ENCODE peak calls at places on chromosomes 2 and 18, in six cellular contexts. D is A549, I is neuronal stem cell, C is fibroblast of lung, L is PC-9, Q is GM23248. N is an unnamed sample.

GRCh38 chr2:183010112-183010511 is 28.1 kb downstream of the NCKAP1 start:
- DNase-seq in C (peak; percentile 71), I (peak; percentile 23), D (no peak), Q (peak; percentile 19), L (no peak), N (peak; percentile 83)

GRCh38 chr18:10783941-10784340 is 258.1 kb downstream of the NAPG start:
- DNase-seq in C (no peak), Q (no peak), I (no peak), D (no peak), L (no peak), N (no peak)

GRCh38 chr2:197204855-197205254 is 105.7 kb downstream of the ANKRD44 start:
- DNase-seq in D (no peak), L (no peak), I (no peak), Q (peak; percentile 21), C (peak; percentile 52), N (peak; percentile 36)

GRCh38 chr2:235903803-235904637 is 264.2 kb downstream of the GBX2 start:
- DNase-seq in L (no peak), I (no peak), Q (no peak), C (no peak), D (no peak), N (peak; percentile 30)

GRCh38 chr2:134154269-134154668 is 99.6 kb upstream of the MGAT5 start:
- DNase-seq in D (no peak), I (no peak), Q (no peak), C (peak; percentile 28), L (no peak), N (no peak)

GRCh38 chr2:11342561-11343343 is 1.7 kb downstream of the ROCK2 start:
- DNase-seq in Q (peak; percentile 91), L (peak; percentile 88), C (peak; percentile 79), D (peak; percentile 56), I (no peak), N (peak; percentile 49)

GRCh38 chr2:196955036-196955435 is 28.5 kb upstream of the PGAP1 start:
- DNase-seq in I (no peak), D (no peak), L (no peak), Q (no peak), C (no peak), N (no peak)

GRCh38 chr2:238924032-238924431 is 76.1 kb downstream of the TWIST2 start:
- DNase-seq in D (no peak), Q (no peak), L (no peak), C (no peak), I (no peak), N (no peak)

GRCh38 chr2:201858267-201858666 is 51.9 kb downstream of the CDK15 start:
- DNase-seq in L (no peak), D (no peak), Q (no peak), I (no peak), C (no peak), N (no peak)

GRCh38 chr2:224039080-224039769 is at the start of gene SERPINE2:
- DNase-seq in L (peak; percentile 67), D (peak; percentile 91), Q (peak; percentile 78), I (peak; percentile 72), C (peak; percentile 56), N (peak; percentile 62)

GRCh38 chr18:44957440-44957839 is 276.8 kb downstream of the SETBP1 start:
- DNase-seq in C (no peak), L (no peak), Q (no peak), I (no peak), D (no peak), N (no peak)

GRCh38 chr2:10016802-10017258 is 26.5 kb upstream of the KLF11 start:
- DNase-seq in C (no peak), D (no peak), L (no peak), Q (no peak), I (no peak), N (no peak)

GRCh38 chr2:29112379-29112778 is 2.8 kb upstream of the CLIP4 start:
- DNase-seq in Q (no peak), D (no peak), C (no peak), I (no peak), L (no peak), N (no peak)

GRCh38 chr2:68734688-68735525 is at the start of gene ARHGAP25:
- DNase-seq in I (no peak), D (no peak), Q (no peak), L (no peak), C (no peak), N (no peak)
- H3K27ac ChIP-seq in I (no peak within 1 kb of the TSS), D (no peak within 1 kb of the TSS), Q (no peak within 1 kb of the TSS), L (no peak within 1 kb of the TSS), C (no peak within 1 kb of the TSS), N (no peak within 1 kb of the TSS)

DNA sequence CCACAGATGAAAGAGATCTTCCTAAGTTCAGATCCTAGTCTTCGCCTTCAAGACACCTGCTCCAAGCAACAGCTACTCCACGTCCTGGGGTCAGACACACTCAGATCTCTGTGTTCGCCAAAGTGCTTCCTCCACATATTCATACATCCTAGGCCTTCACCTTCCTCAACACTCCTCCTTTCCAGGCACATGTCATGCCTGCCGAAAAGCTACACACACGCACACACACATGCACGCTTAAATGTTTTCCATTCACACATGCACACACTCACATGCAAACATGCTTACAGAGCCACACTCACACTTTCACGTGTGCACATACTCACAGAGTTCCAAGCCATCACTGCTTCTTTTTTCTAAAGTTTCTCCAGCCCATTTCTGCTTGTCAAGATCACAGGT is 93.8 kb downstream of the PXDN start:
- DNase-seq in C (no peak), L (no peak), D (no peak), Q (no peak), I (no peak), N (no peak)
- H3K4me1 ChIP-seq in C (peaks cover 28% of the 10 kb centered on the region), L (no peaks in the 10 kb centered on the region), D (peaks cover 17% of the 10 kb centered on the region), Q (peaks cover 39% of the 10 kb centered on the region), I (no peaks in the 10 kb centered on the region), N (no peaks in the 10 kb centered on the region)

GRCh38 chr18:26458526-26459232 is 89.7 kb downstream of the KCTD1 start:
- DNase-seq in L (no peak), C (peak; percentile 64), Q (peak; percentile 68), D (no peak), I (no peak), N (no peak)
- H3K27ac ChIP-seq in L (no peak overlapping the region), C (no peak overlapping the region), Q (peak overlapping the region; percentile 13), D (peak overlapping the region; percentile 82), I (no peak overlapping the region), N (no peak overlapping the region)

GRCh38 chr2:228655341-228655740 is 473.9 kb upstream of the SPHKAP start:
- DNase-seq in D (no peak), C (no peak), I (no peak), Q (peak; percentile 9), L (no peak), N (no peak)
- H3K4me1 ChIP-seq in D (no peaks in the 10 kb centered on the region), C (peaks cover 7% of the 10 kb centered on the region), I (no peaks in the 10 kb centered on the region), Q (peaks cover 10% of the 10 kb centered on the region), L (peaks cover 4% of the 10 kb centered on the region), N (peaks cover 22% of the 10 kb centered on the region)

GRCh38 chr18:58394607-58395425 is 234.1 kb downstream of the ALPK2 start:
- DNase-seq in C (peak; percentile 27), I (no peak), D (no peak), L (no peak), Q (peak; percentile 49), N (no peak)

GRCh38 chr18:58397385-58398132 is 231.3 kb downstream of the ALPK2 start:
- DNase-seq in C (no peak), D (no peak), L (no peak), I (no peak), Q (no peak), N (no peak)

GRCh38 chr18:58398648-58399398 is 230.1 kb downstream of the ALPK2 start:
- DNase-seq in C (no peak), D (no peak), L (peak; percentile 26), I (no peak), Q (no peak), N (no peak)

GRCh38 chr18:58396144-58396543 is 232.7 kb downstream of the ALPK2 start:
- DNase-seq in Q (no peak), C (no peak), L (no peak), I (no peak), D (no peak), N (no peak)

DNA sequence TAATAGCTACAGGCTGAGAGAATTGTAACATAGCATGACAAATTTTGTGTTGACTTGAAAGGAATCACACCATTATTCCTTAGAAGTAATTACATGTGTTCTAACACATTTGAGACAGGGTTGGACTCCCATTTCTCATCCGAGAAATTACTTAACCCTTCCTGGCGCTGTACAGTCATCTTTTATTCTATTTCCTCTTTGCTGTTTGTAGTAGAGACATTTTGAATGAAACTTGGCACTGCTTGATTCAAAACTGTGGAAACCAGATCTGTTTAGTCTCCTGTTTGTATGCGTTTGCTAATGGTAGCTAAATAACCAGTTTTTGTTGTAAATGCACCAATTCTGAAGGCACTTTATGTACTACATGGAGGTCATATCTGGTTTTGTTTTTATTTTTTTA is 231.9 kb downstream of the ALPK2 start:
- DNase-seq in D (no peak), Q (no peak), I (no peak), L (no peak), C (no peak), N (peak; percentile 25)
- H3K27ac ChIP-seq in D (no peak overlapping the region), Q (no peak overlapping the region), I (no peak overlapping the region), L (no peak overlapping the region), C (no peak overlapping the region), N (no peak overlapping the region)

DNA sequence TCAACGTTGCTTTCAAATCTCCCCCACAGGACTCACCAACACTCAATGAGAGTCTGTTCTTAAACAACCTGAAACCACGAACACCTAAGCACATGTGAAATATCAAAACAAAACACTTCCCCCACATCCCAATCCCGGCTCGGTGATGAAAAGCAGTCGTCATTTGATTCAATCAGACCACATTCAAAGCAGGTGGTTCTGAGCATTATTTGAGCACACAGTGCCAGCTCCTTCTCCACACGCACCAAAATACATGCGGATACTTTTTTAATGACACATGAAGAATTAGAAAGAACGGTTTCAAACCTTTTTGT is 98.3 kb downstream of the TCF4 start:
- DNase-seq in L (no peak), D (no peak), I (no peak), Q (no peak), C (peak; percentile 42), N (no peak)
- H3K4me1 ChIP-seq in L (no peaks in the 10 kb centered on the region), D (no peaks in the 10 kb centered on the region), I (peaks cover 13% of the 10 kb centered on the region), Q (peaks cover 33% of the 10 kb centered on the region), C (peaks cover 6% of the 10 kb centered on the region), N (peaks cover 19% of the 10 kb centered on the region)

GRCh38 chr2:73832905-73833304 is 4.1 kb downstream of the STAMBP start:
- DNase-seq in Q (no peak), L (peak; percentile 80), C (peak; percentile 70), D (no peak), I (no peak), N (peak; percentile 6)
- H3K27ac ChIP-seq in Q (no peak overlapping the region), L (peak overlapping the region; percentile 11), C (no peak overlapping the region), D (no peak overlapping the region), I (no peak overlapping the region), N (no peak overlapping the region)

GRCh38 chr2:98913916-98914712 is 21.9 kb downstream of the CRACDL start:
- DNase-seq in I (no peak), L (no peak), D (no peak), C (no peak), Q (no peak), N (no peak)
- H3K4me1 ChIP-seq in I (peaks cover 8% of the 10 kb centered on the region), L (peaks cover 10% of the 10 kb centered on the region), D (peaks cover 72% of the 10 kb centered on the region), C (peaks cover 5% of the 10 kb centered on the region), Q (peaks cover 52% of the 10 kb centered on the region), N (peaks cover 6% of the 10 kb centered on the region)

N was measured in cardiac muscle cell.